ENCODE peak calls at places on chromosome 12, in five cellular contexts. O is Calu3; F is CD8-positive, alpha-beta T cell; H is T-helper 1 cell; Y is stimulated activated CD4-positive, alpha-beta T cell treated with anti-CD3 and anti-CD28 coated beads, Interleukin-1b, Interleukin-23, amount 100 ng/mL, for 24 hours. U is an unnamed sample.

GRCh38 chr12:64566122-64566521 is 44.2 kb upstream of the RASSF3 start:
- DNase-seq in O (no peak), F (no peak), H (no peak), Y (no peak), U (no peak)

GRCh38 chr12:49888461-49889151 is 15.1 kb downstream of the FAIM2 start:
- DNase-seq in O (peak; percentile 51), F (no peak), H (no peak), Y (no peak), U (no peak)

GRCh38 chr12:79378496-79378895 is 312.3 kb downstream of the PAWR start:
- DNase-seq in O (no peak), F (no peak), H (no peak), Y (no peak), U (no peak)

GRCh38 chr12:92297932-92298681 is 152.5 kb upstream of the BTG1 start:
- DNase-seq in O (no peak), F (no peak), H (no peak), Y (no peak), U (no peak)

GRCh38 chr12:179885-180284 is 34.1 kb downstream of the SLC6A12 start:
- DNase-seq in O (no peak), F (no peak), H (no peak), Y (no peak), U (no peak)

GRCh38 chr12:4595881-4596280 is 33.9 kb downstream of the DYRK4 start:
- DNase-seq in O (no peak), F (no peak), H (no peak), Y (no peak), U (no peak)

GRCh38 chr12:69900720-69901131 is 75.7 kb downstream of the MYRFL start:
- DNase-seq in O (peak; percentile 85), F (peak; percentile 18), H (peak; percentile 33), Y (peak; percentile 30), U (peak; percentile 9)

GRCh38 chr12:7899755-7900154 is 27.0 kb upstream of the SLC2A14 start:
- DNase-seq in O (no peak), F (no peak), H (no peak), Y (no peak), U (no peak)

GRCh38 chr12:23596568-23596967 is 352.9 kb downstream of the SOX5 start:
- DNase-seq in O (no peak), F (no peak), H (no peak), Y (no peak), U (no peak)

GRCh38 chr12:62632521-62632920 is 165.9 kb downstream of the MON2 start:
- DNase-seq in O (peak; percentile 21), F (no peak), H (no peak), Y (no peak), U (no peak)

GRCh38 chr12:4997939-4998338 is 45.7 kb upstream of the KCNA5 start:
- DNase-seq in O (no peak), F (no peak), H (no peak), Y (no peak), U (no peak)

GRCh38 chr12:110198386-110198785 is 74.2 kb downstream of the IFT81 start:
- DNase-seq in O (no peak), F (no peak), H (no peak), Y (no peak), U (no peak)

GRCh38 chr12:119594772-119595445 is 1.3 kb downstream of the TMEM233 start:
- DNase-seq in O (peak; percentile 38), F (no peak), H (no peak), Y (no peak), U (no peak)

GRCh38 chr12:112741106-112741505 is 50.4 kb upstream of the RPH3A start:
- DNase-seq in O (no peak), F (no peak), H (no peak), Y (no peak), U (no peak)

GRCh38 chr12:57452181-57452936 is 2.7 kb upstream of the INHBE start:
- DNase-seq in O (no peak), F (no peak), H (no peak), Y (no peak), U (no peak)

GRCh38 chr12:127567531-127567930 is 699.4 kb upstream of the TMEM132C start:
- DNase-seq in O (no peak), F (no peak), H (no peak), Y (no peak), U (no peak)

GRCh38 chr12:95083938-95084337 is 10.5 kb upstream of the NR2C1 start:
- DNase-seq in O (no peak), F (no peak), H (no peak), Y (no peak), U (no peak)

GRCh38 chr12:63276537-63277365 is 125.8 kb upstream of the AVPR1A start:
- DNase-seq in O (peak; percentile 78), F (no peak), H (no peak), Y (no peak), U (no peak)

GRCh38 chr12:52812073-52812400 is 1.9 kb downstream of the KRT4 start:
- DNase-seq in O (no peak), F (no peak), H (no peak), Y (no peak), U (no peak)

GRCh38 chr12:3170423-3171194 is 93.4 kb downstream of the TSPAN9 start:
- DNase-seq in O (peak; percentile 5), F (no peak), H (no peak), Y (no peak), U (no peak)

GRCh38 chr12:62604856-62605255 is 138.2 kb downstream of the MON2 start:
- DNase-seq in O (no peak), F (no peak), H (no peak), Y (no peak), U (no peak)

GRCh38 chr12:90959538-90960139 is 4.7 kb upstream of the CCER1 start:
- DNase-seq in O (peak; percentile 38), F (no peak), H (no peak), Y (no peak), U (no peak)

GRCh38 chr12:2624543-2625266 is 170.1 kb upstream of the FKBP4 start:
- DNase-seq in O (no peak), F (no peak), H (no peak), Y (no peak), U (no peak)

GRCh38 chr12:94670885-94671284 is 20.5 kb upstream of the TMCC3 start:
- DNase-seq in O (no peak), F (no peak), H (no peak), Y (no peak), U (no peak)

GRCh38 chr12:6725350-6725749 is 1.5 kb downstream of the COPS7A start:
- DNase-seq in O (no peak), F (no peak), H (no peak), Y (no peak), U (no peak)

GRCh38 chr12:109127533-109128242 is 11.3 kb downstream of the ACACB start:
- DNase-seq in O (no peak), F (no peak), H (no peak), Y (no peak), U (no peak)

GRCh38 chr12:65306603-65307501 is 28.4 kb downstream of the MSRB3 start:
- DNase-seq in O (peak; percentile 54), F (no peak), H (no peak), Y (no peak), U (no peak)

GRCh38 chr12:63978519-63978918 is 134.0 kb downstream of the SRGAP1 start:
- DNase-seq in O (no peak), F (no peak), H (no peak), Y (no peak), U (no peak)

GRCh38 chr12:34598851-34599529 is 576.7 kb downstream of the ALG10 start:
- DNase-seq in O (no peak), F (no peak), H (no peak), Y (no peak), U (no peak)

GRCh38 chr12:6212086-6212485 is 11.9 kb downstream of the CD9 start:
- DNase-seq in O (no peak), F (no peak), H (no peak), Y (no peak), U (no peak)

GRCh38 chr12:53078425-53079225 is 565 bp downstream of the SPRYD3 start:
- DNase-seq in O (no peak), F (peak; percentile 26), H (no peak), Y (no peak), U (no peak)

GRCh38 chr12:72543777-72544467 is 271.8 kb downstream of the TRHDE start:
- DNase-seq in O (no peak), F (no peak), H (no peak), Y (no peak), U (no peak)

U was measured in GM18507.